ENCODE peak calls at places on chromosomes 7 and 10, in eight cellular contexts. R, X, M, Y, D, L, P and Q are unnamed samples.

GRCh38 chr7:42170724-42171123 is 66.3 kb downstream of the GLI3 start:
- DNase-seq in R (no peak), P (peak; percentile 93), X (no peak), M (no peak), D (no peak), Y (no peak), L (no peak), Q (no peak)

GRCh38 chr10:103895458-103896186 is 22.4 kb downstream of the STN1 start:
- DNase-seq in D (no peak), X (no peak), R (peak; percentile 97), M (peak; percentile 90), P (peak; percentile 70), L (no peak), Y (no peak), Q (no peak)

GRCh38 chr7:19051767-19052375 is 65.6 kb downstream of the TWIST1 start:
- DNase-seq in M (peak; percentile 33), D (peak; percentile 21), Y (peak; percentile 5), R (peak; percentile 31), L (no peak), X (no peak), P (peak; percentile 8), Q (peak; percentile 46)

GRCh38 chr10:116665541-116666125 is 44.9 kb downstream of the PNLIPRP2 start:
- DNase-seq in L (no peak), X (no peak), P (no peak), Y (peak; percentile 83), M (no peak), R (no peak), D (peak; percentile 27), Q (no peak)

GRCh38 chr10:130136214-130137076 is at the start of gene GLRX3:
- DNase-seq in R (peak; percentile 3), D (peak; percentile 93), P (peak; percentile 81), X (peak; percentile 82), Y (peak; percentile 68), L (peak; percentile 89), M (peak; percentile 35), Q (peak; percentile 75)

GRCh38 chr10:76649723-76650127 is 987.9 kb downstream of the KCNMA1 start:
- DNase-seq in M (no peak), D (no peak), R (no peak), L (no peak), X (peak; percentile 32), P (peak; percentile 13), Y (no peak), Q (peak; percentile 42)

GRCh38 chr10:5665380-5666323 is 743 bp downstream of the ASB13 start:
- DNase-seq in X (peak; percentile 41), R (no peak), D (no peak), P (peak; percentile 8), M (no peak), L (peak; percentile 54), Y (peak; percentile 28), Q (no peak)

GRCh38 chr10:77368006-77368405 is 269.6 kb downstream of the KCNMA1 start:
- DNase-seq in X (no peak), D (no peak), P (no peak), Y (no peak), L (no peak), R (no peak), M (no peak), Q (no peak)

GRCh38 chr7:23020742-23021401 is 6.9 kb upstream of the HYCC1 start:
- DNase-seq in M (peak; percentile 94), L (no peak), Y (no peak), P (peak; percentile 96), X (no peak), D (no peak), R (peak; percentile 27), Q (no peak)

GRCh38 chr10:48496831-48497792 is 107.8 kb downstream of the ARHGAP22 start:
- DNase-seq in P (peak; percentile 42), X (no peak), Y (no peak), R (no peak), D (peak; percentile 32), L (no peak), M (no peak), Q (no peak)

GRCh38 chr10:62577666-62578291 is 203.6 kb downstream of the ZNF365 start:
- DNase-seq in D (no peak), X (no peak), Y (no peak), L (no peak), M (no peak), P (no peak), R (no peak), Q (no peak)

GRCh38 chr7:34385385-34385784 is 272.6 kb upstream of the NPSR1 start:
- DNase-seq in M (no peak), L (no peak), R (no peak), Y (no peak), D (no peak), P (no peak), X (no peak), Q (no peak)

GRCh38 chr10:10804998-10805737 is 212.5 kb upstream of the CELF2 start:
- DNase-seq in P (peak; percentile 66), R (no peak), D (no peak), Y (peak; percentile 18), X (no peak), L (no peak), M (peak; percentile 90), Q (no peak)

GRCh38 chr7:143271240-143271639 is 8.0 kb downstream of the GSTK1 start:
- DNase-seq in P (no peak), D (no peak), X (no peak), L (no peak), M (no peak), Y (no peak), R (no peak), Q (no peak)

GRCh38 chr7:43528581-43529354 is 54.1 kb upstream of the STK17A start:
- DNase-seq in L (no peak), R (no peak), M (no peak), P (no peak), Y (no peak), X (no peak), D (no peak), Q (no peak)

GRCh38 chr7:158471716-158472115 is 115.9 kb downstream of the PTPRN2 start:
- DNase-seq in M (no peak), L (no peak), X (no peak), R (no peak), D (no peak), P (no peak), Y (no peak), Q (no peak)

DNA sequence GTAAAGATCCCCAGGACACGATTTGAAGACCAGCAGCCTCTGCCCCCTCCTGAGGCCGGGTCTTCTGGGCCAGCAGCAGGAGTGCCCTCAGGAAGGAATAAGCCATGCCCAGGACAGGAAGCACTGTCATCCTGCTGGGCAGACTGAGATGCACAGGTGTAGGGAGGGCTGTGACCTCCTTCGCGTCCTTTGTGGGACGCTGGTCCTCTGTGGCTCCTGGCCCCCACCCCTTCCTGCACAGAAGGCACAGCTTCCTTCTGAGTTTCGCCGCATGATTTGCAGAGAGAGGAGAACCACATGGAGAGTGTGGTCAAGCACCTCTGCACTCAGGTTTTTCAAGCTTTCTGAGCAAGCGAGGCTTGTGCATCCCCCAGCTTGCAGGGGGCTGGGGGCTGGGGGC is 112.7 kb downstream of the RGS10 start:
- DNase-seq in D (no peak), R (no peak), L (no peak), P (no peak), X (no peak), M (no peak), Y (no peak), Q (no peak)
- TF ChIP-seq CTCF in D (no peak), R (no peak), L (no peak), P (no peak), X (no peak), M (no peak), Y (no peak), Q (no peak)

GRCh38 chr10:29470355-29470705 is 164.4 kb downstream of the SVIL start:
- DNase-seq in R (no peak), D (peak; percentile 33), P (no peak), X (no peak), M (no peak), L (peak; percentile 42), Y (no peak), Q (peak; percentile 69)
- H3K36me3 ChIP-seq in R (peaks cover 4% of the 10 kb centered on the region), D (peaks cover 100% of the 10 kb centered on the region), P (peaks cover 25% of the 10 kb centered on the region), X (no peaks in the 10 kb centered on the region), M (no peaks in the 10 kb centered on the region), L (peaks cover 53% of the 10 kb centered on the region), Y (peaks cover 9% of the 10 kb centered on the region), Q (peaks cover under 1% of the 10 kb centered on the region)

GRCh38 chr7:7693881-7694280 is 24.5 kb downstream of the RPA3 start:
- DNase-seq in R (peak; percentile 51), X (no peak), Y (peak; percentile 69), L (no peak), P (peak; percentile 80), M (peak; percentile 87), D (no peak), Q (no peak)

GRCh38 chr7:7698930-7699329 is 19.5 kb downstream of the RPA3 start:
- DNase-seq in X (no peak), R (no peak), L (no peak), M (no peak), Y (no peak), P (no peak), D (no peak), Q (no peak)

GRCh38 chr7:7694542-7694941 is 23.9 kb downstream of the RPA3 start:
- DNase-seq in D (no peak), L (no peak), X (no peak), M (no peak), P (no peak), R (no peak), Y (no peak), Q (no peak)

GRCh38 chr7:7695418-7695817 is 23.0 kb downstream of the RPA3 start:
- DNase-seq in X (no peak), Y (no peak), P (no peak), R (no peak), D (no peak), M (no peak), L (no peak), Q (no peak)

DNA sequence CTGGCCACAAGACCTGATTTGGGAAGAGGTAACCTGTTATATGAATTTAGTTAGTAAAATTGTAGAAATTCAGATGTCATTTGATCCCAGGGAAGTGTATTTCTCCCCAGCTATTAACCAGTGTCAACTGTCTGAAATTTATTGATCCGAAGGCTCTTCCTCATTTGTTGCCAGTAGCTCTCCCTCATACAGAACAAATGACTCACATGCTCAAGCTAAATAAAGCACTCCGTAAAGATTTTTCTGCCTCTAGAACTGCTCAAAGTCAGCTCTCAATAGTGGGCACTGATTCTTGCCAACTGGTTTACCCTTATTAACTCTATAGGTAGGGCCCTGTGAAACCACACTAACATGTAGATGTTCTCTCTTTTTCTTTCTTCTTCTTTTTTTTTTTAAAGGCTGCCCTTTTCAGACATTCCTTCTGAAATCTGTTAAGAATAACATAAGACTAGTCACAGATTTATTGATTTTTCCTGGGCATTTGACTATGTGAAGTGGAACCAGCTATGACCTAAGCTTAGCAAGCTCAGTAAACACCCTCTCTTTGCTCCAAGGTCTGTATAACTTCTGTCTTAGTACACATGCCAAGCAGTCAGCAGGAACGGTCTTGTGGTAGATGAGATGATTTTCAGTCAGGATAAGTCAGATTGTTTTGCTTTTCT is 21.8 kb downstream of the RPA3 start:
- DNase-seq in M (no peak), Y (peak; percentile 43), D (no peak), P (no peak), X (peak; percentile 33), R (peak; percentile 65), L (no peak), Q (no peak)
- H3K4me3 ChIP-seq in M (no peak overlapping the region), Y (no peak overlapping the region), D (no peak overlapping the region), P (no peak overlapping the region), X (no peak overlapping the region), R (no peak overlapping the region), L (no peak overlapping the region), Q (no peak overlapping the region)

DNA sequence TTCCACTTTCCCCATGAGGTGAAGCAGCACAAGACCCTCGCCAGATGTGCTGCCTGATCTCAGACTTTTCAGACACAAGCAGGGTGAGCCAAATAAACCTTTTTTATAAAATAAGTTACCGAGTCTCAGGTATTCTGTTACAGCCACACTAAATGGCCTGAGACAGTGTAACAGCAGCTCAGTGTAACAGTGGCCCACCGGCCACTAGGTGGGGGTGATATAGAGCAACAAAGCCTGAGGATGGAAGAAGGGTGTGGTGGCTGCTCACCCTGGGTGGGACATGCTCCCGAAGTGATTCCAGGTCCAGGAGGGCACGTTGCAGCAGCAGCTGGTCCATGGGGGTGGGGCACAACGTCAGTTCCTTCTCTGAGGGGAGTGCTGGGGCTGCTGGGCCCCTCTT is 44.6 kb downstream of the BMS1 start:
- DNase-seq in X (no peak), M (no peak), D (no peak), R (no peak), L (no peak), P (no peak), Y (no peak), Q (no peak)
- TF ChIP-seq CTCF in X (no peak), M (no peak), D (no peak), R (no peak), L (no peak), P (no peak), Y (peak; percentile 18), Q (peak; percentile 26)